ENCODE peak calls at places on chromosome 14, in six cellular contexts. One of them, this sample, is unnamed.

GRCh38 chr14:30034049-30034635 is 106.5 kb upstream of the PRKD1 start:
- DNase-seq in stimulated activated CD4-positive, alpha-beta T cell treated with anti-CD3 and anti-CD28 coated beads, Interleukin-1b, Interleukin-23, amount 100 ng/mL, for 1 hour: no peak
- DNase-seq in activated CD4-positive, alpha-beta T cell treated with anti-CD3 and anti-CD28 coated beads, Interleukin-2, amount 50 U/mL, for 1 hour: no peak
- DNase-seq in T-helper 2 cell: no peak
- DNase-seq in AG04450: no peak
- DNase-seq in activated naive CD8-positive, alpha-beta T cell treated with anti-CD3 and anti-CD28 coated beads, Interleukin-2, amount 50 U/mL, for 16 hours: no peak
- DNase-seq in this sample: no peak

GRCh38 chr14:28502517-28502916 is 264.1 kb upstream of the FOXG1 start:
- DNase-seq in activated naive CD8-positive, alpha-beta T cell treated with anti-CD3 and anti-CD28 coated beads, Interleukin-2, amount 50 U/mL, for 16 hours: no peak
- DNase-seq in T-helper 2 cell: no peak
- DNase-seq in stimulated activated CD4-positive, alpha-beta T cell treated with anti-CD3 and anti-CD28 coated beads, Interleukin-1b, Interleukin-23, amount 100 ng/mL, for 1 hour: no peak
- DNase-seq in AG04450: no peak
- DNase-seq in activated CD4-positive, alpha-beta T cell treated with anti-CD3 and anti-CD28 coated beads, Interleukin-2, amount 50 U/mL, for 1 hour: no peak
- DNase-seq in this sample: no peak

GRCh38 chr14:100538566-100539318 is 48.5 kb downstream of the BEGAIN start:
- DNase-seq in activated CD4-positive, alpha-beta T cell treated with anti-CD3 and anti-CD28 coated beads, Interleukin-2, amount 50 U/mL, for 1 hour: no peak
- DNase-seq in T-helper 2 cell: no peak
- DNase-seq in stimulated activated CD4-positive, alpha-beta T cell treated with anti-CD3 and anti-CD28 coated beads, Interleukin-1b, Interleukin-23, amount 100 ng/mL, for 1 hour: no peak
- DNase-seq in activated naive CD8-positive, alpha-beta T cell treated with anti-CD3 and anti-CD28 coated beads, Interleukin-2, amount 50 U/mL, for 16 hours: no peak
- DNase-seq in AG04450: no peak
- DNase-seq in this sample: no peak

GRCh38 chr14:67391266-67391665 is 20.7 kb downstream of the PLEK2 start:
- DNase-seq in activated CD4-positive, alpha-beta T cell treated with anti-CD3 and anti-CD28 coated beads, Interleukin-2, amount 50 U/mL, for 1 hour: no peak
- DNase-seq in activated naive CD8-positive, alpha-beta T cell treated with anti-CD3 and anti-CD28 coated beads, Interleukin-2, amount 50 U/mL, for 16 hours: no peak
- DNase-seq in T-helper 2 cell: no peak
- DNase-seq in stimulated activated CD4-positive, alpha-beta T cell treated with anti-CD3 and anti-CD28 coated beads, Interleukin-1b, Interleukin-23, amount 100 ng/mL, for 1 hour: no peak
- DNase-seq in AG04450: no peak
- DNase-seq in this sample: no peak

GRCh38 chr14:91228112-91229004 is 16.1 kb downstream of the GPR68 start:
- DNase-seq in stimulated activated CD4-positive, alpha-beta T cell treated with anti-CD3 and anti-CD28 coated beads, Interleukin-1b, Interleukin-23, amount 100 ng/mL, for 1 hour: peak
- DNase-seq in activated naive CD8-positive, alpha-beta T cell treated with anti-CD3 and anti-CD28 coated beads, Interleukin-2, amount 50 U/mL, for 16 hours: no peak
- DNase-seq in T-helper 2 cell: peak
- DNase-seq in AG04450: no peak
- DNase-seq in activated CD4-positive, alpha-beta T cell treated with anti-CD3 and anti-CD28 coated beads, Interleukin-2, amount 50 U/mL, for 1 hour: peak
- DNase-seq in this sample: peak

GRCh38 chr14:53391631-53392030 is 238.5 kb upstream of the DDHD1 start:
- DNase-seq in activated CD4-positive, alpha-beta T cell treated with anti-CD3 and anti-CD28 coated beads, Interleukin-2, amount 50 U/mL, for 1 hour: no peak
- DNase-seq in stimulated activated CD4-positive, alpha-beta T cell treated with anti-CD3 and anti-CD28 coated beads, Interleukin-1b, Interleukin-23, amount 100 ng/mL, for 1 hour: no peak
- DNase-seq in AG04450: peak
- DNase-seq in activated naive CD8-positive, alpha-beta T cell treated with anti-CD3 and anti-CD28 coated beads, Interleukin-2, amount 50 U/mL, for 16 hours: no peak
- DNase-seq in T-helper 2 cell: no peak
- DNase-seq in this sample: no peak

GRCh38 chr14:45838597-45838996 is 585.6 kb upstream of the MIS18BP1 start:
- DNase-seq in stimulated activated CD4-positive, alpha-beta T cell treated with anti-CD3 and anti-CD28 coated beads, Interleukin-1b, Interleukin-23, amount 100 ng/mL, for 1 hour: no peak
- DNase-seq in AG04450: no peak
- DNase-seq in activated CD4-positive, alpha-beta T cell treated with anti-CD3 and anti-CD28 coated beads, Interleukin-2, amount 50 U/mL, for 1 hour: no peak
- DNase-seq in activated naive CD8-positive, alpha-beta T cell treated with anti-CD3 and anti-CD28 coated beads, Interleukin-2, amount 50 U/mL, for 16 hours: no peak
- DNase-seq in T-helper 2 cell: no peak
- DNase-seq in this sample: no peak

GRCh38 chr14:56891226-56891625 is 80.9 kb upstream of the OTX2 start:
- DNase-seq in T-helper 2 cell: no peak
- DNase-seq in stimulated activated CD4-positive, alpha-beta T cell treated with anti-CD3 and anti-CD28 coated beads, Interleukin-1b, Interleukin-23, amount 100 ng/mL, for 1 hour: no peak
- DNase-seq in activated naive CD8-positive, alpha-beta T cell treated with anti-CD3 and anti-CD28 coated beads, Interleukin-2, amount 50 U/mL, for 16 hours: no peak
- DNase-seq in activated CD4-positive, alpha-beta T cell treated with anti-CD3 and anti-CD28 coated beads, Interleukin-2, amount 50 U/mL, for 1 hour: no peak
- DNase-seq in AG04450: no peak
- DNase-seq in this sample: no peak

GRCh38 chr14:106585692-106586091 is 1059.3 kb downstream of the TMEM121 start:
- DNase-seq in activated naive CD8-positive, alpha-beta T cell treated with anti-CD3 and anti-CD28 coated beads, Interleukin-2, amount 50 U/mL, for 16 hours: no peak
- DNase-seq in T-helper 2 cell: no peak
- DNase-seq in activated CD4-positive, alpha-beta T cell treated with anti-CD3 and anti-CD28 coated beads, Interleukin-2, amount 50 U/mL, for 1 hour: no peak
- DNase-seq in stimulated activated CD4-positive, alpha-beta T cell treated with anti-CD3 and anti-CD28 coated beads, Interleukin-1b, Interleukin-23, amount 100 ng/mL, for 1 hour: no peak
- DNase-seq in AG04450: no peak
- DNase-seq in this sample: no peak

GRCh38 chr14:28773917-28774691 is 7.5 kb downstream of the FOXG1 start:
- DNase-seq in activated CD4-positive, alpha-beta T cell treated with anti-CD3 and anti-CD28 coated beads, Interleukin-2, amount 50 U/mL, for 1 hour: no peak
- DNase-seq in stimulated activated CD4-positive, alpha-beta T cell treated with anti-CD3 and anti-CD28 coated beads, Interleukin-1b, Interleukin-23, amount 100 ng/mL, for 1 hour: no peak
- DNase-seq in AG04450: no peak
- DNase-seq in activated naive CD8-positive, alpha-beta T cell treated with anti-CD3 and anti-CD28 coated beads, Interleukin-2, amount 50 U/mL, for 16 hours: no peak
- DNase-seq in T-helper 2 cell: no peak
- DNase-seq in this sample: no peak

GRCh38 chr14:65972891-65973290 is 513.3 kb upstream of the CCDC196 start:
- DNase-seq in AG04450: no peak
- DNase-seq in T-helper 2 cell: no peak
- DNase-seq in activated CD4-positive, alpha-beta T cell treated with anti-CD3 and anti-CD28 coated beads, Interleukin-2, amount 50 U/mL, for 1 hour: no peak
- DNase-seq in stimulated activated CD4-positive, alpha-beta T cell treated with anti-CD3 and anti-CD28 coated beads, Interleukin-1b, Interleukin-23, amount 100 ng/mL, for 1 hour: no peak
- DNase-seq in activated naive CD8-positive, alpha-beta T cell treated with anti-CD3 and anti-CD28 coated beads, Interleukin-2, amount 50 U/mL, for 16 hours: no peak
- DNase-seq in this sample: no peak

GRCh38 chr14:99575043-99576023 is 28.7 kb downstream of the CCDC85C start:
- DNase-seq in activated naive CD8-positive, alpha-beta T cell treated with anti-CD3 and anti-CD28 coated beads, Interleukin-2, amount 50 U/mL, for 16 hours: no peak
- DNase-seq in T-helper 2 cell: no peak
- DNase-seq in activated CD4-positive, alpha-beta T cell treated with anti-CD3 and anti-CD28 coated beads, Interleukin-2, amount 50 U/mL, for 1 hour: no peak
- DNase-seq in AG04450: no peak
- DNase-seq in stimulated activated CD4-positive, alpha-beta T cell treated with anti-CD3 and anti-CD28 coated beads, Interleukin-1b, Interleukin-23, amount 100 ng/mL, for 1 hour: no peak
- DNase-seq in this sample: no peak

GRCh38 chr14:106268013-106268727 is 741.8 kb downstream of the TMEM121 start:
- DNase-seq in stimulated activated CD4-positive, alpha-beta T cell treated with anti-CD3 and anti-CD28 coated beads, Interleukin-1b, Interleukin-23, amount 100 ng/mL, for 1 hour: peak
- DNase-seq in activated CD4-positive, alpha-beta T cell treated with anti-CD3 and anti-CD28 coated beads, Interleukin-2, amount 50 U/mL, for 1 hour: peak
- DNase-seq in AG04450: no peak
- DNase-seq in T-helper 2 cell: peak
- DNase-seq in activated naive CD8-positive, alpha-beta T cell treated with anti-CD3 and anti-CD28 coated beads, Interleukin-2, amount 50 U/mL, for 16 hours: peak
- DNase-seq in this sample: peak